ENCODE peak calls at places on chromosomes 12 and 14, in ten cellular contexts. K, S, W, O, E, B, Z, H, M and T are unnamed samples.

GRCh38 chr12:132953163-132953425 is 3.0 kb downstream of the ZNF605 start:
- DNase-seq in S (no peak), W (no peak), K (no peak), B (no peak), M (no peak), O (no peak), H (no peak), Z (no peak), E (no peak), T (no peak)

GRCh38 chr12:63264629-63265028 is 113.6 kb upstream of the AVPR1A start:
- DNase-seq in S (no peak), Z (no peak), K (no peak), M (no peak), W (no peak), B (no peak), H (no peak), O (no peak), E (no peak), T (no peak)

GRCh38 chr12:32893008-32893407 is 3.6 kb downstream of the PKP2 start:
- DNase-seq in W (no peak), Z (no peak), S (no peak), O (no peak), M (no peak), K (no peak), E (no peak), H (no peak), B (no peak), T (no peak)

GRCh38 chr14:51653855-51654548 is 2.3 kb downstream of the FRMD6 start:
- DNase-seq in M (no peak), S (no peak), O (no peak), E (no peak), Z (no peak), W (no peak), B (peak), H (no peak), K (peak), T (no peak)

GRCh38 chr14:69055125-69055524 is 76.0 kb upstream of the ACTN1 start:
- DNase-seq in E (no peak), H (no peak), Z (no peak), B (peak), O (no peak), M (no peak), K (peak), S (no peak), W (no peak), T (peak)

GRCh38 chr14:61416587-61416986 is 95.2 kb downstream of the PRKCH start:
- DNase-seq in B (peak), K (no peak), H (no peak), W (no peak), M (no peak), O (peak), Z (no peak), E (no peak), S (no peak), T (no peak)

GRCh38 chr12:124524231-124524925 is 43.0 kb downstream of the NCOR2 start:
- DNase-seq in M (no peak), B (peak), H (no peak), E (no peak), O (no peak), Z (no peak), K (peak), S (no peak), W (peak), T (peak)

GRCh38 chr12:95440401-95440800 is 33.6 kb upstream of the METAP2 start:
- DNase-seq in K (peak), E (no peak), Z (no peak), O (no peak), B (no peak), H (no peak), M (no peak), W (no peak), S (no peak), T (no peak)

GRCh38 chr14:58296731-58297130 is 1.6 kb upstream of the ARID4A start:
- DNase-seq in B (peak), H (no peak), S (no peak), K (peak), Z (no peak), M (no peak), O (no peak), W (no peak), E (no peak), T (no peak)

GRCh38 chr12:120820885-120821510 is 83.2 kb downstream of the SPPL3 start:
- DNase-seq in B (no peak), K (no peak), O (no peak), S (no peak), Z (no peak), H (no peak), E (no peak), M (no peak), W (no peak), T (no peak)

GRCh38 chr12:77442633-77443032 is 377.3 kb upstream of the E2F7 start:
- DNase-seq in H (no peak), B (no peak), E (no peak), Z (no peak), O (no peak), S (no peak), W (no peak), K (no peak), M (no peak), T (no peak)

GRCh38 chr14:89629383-89629782 is 212.3 kb upstream of the FOXN3 start:
- DNase-seq in E (no peak), M (no peak), Z (no peak), K (no peak), S (no peak), H (no peak), W (no peak), B (no peak), O (peak), T (no peak)

GRCh38 chr12:68020049-68020448 is 30.8 kb downstream of the IFNG-AS1 start:
- DNase-seq in E (no peak), H (no peak), W (no peak), B (no peak), M (no peak), K (no peak), O (no peak), S (no peak), Z (no peak), T (no peak)

GRCh38 chr12:123059501-123059900 is 79.0 kb downstream of the ARL6IP4 start:
- DNase-seq in M (no peak), E (no peak), S (no peak), B (no peak), K (no peak), H (no peak), Z (no peak), W (peak), O (no peak), T (no peak)

GRCh38 chr14:104864267-104865068 is 600 bp upstream of the CEP170B start:
- DNase-seq in Z (peak), O (no peak), W (no peak), S (no peak), K (no peak), E (peak), M (peak), B (no peak), H (no peak), T (no peak)

GRCh38 chr14:74620497-74620921 is 8.5 kb upstream of the LTBP2 start:
- DNase-seq in O (no peak), M (no peak), H (no peak), K (peak), S (no peak), B (peak), W (no peak), Z (no peak), E (peak), T (peak)

GRCh38 chr12:645563-646071 is 17.6 kb downstream of the NINJ2 start:
- DNase-seq in Z (peak), H (no peak), S (peak), M (no peak), W (no peak), E (peak), B (peak), K (peak), O (no peak), T (peak)

GRCh38 chr12:108610856-108611605 is 13.1 kb upstream of the TMEM119 start:
- DNase-seq in B (no peak), M (no peak), E (no peak), Z (no peak), K (no peak), O (no peak), H (no peak), W (no peak), S (no peak), T (no peak)

GRCh38 chr12:93173178-93173957 is 204.4 kb upstream of the NUDT4 start:
- DNase-seq in S (no peak), O (no peak), K (peak), Z (no peak), B (no peak), W (no peak), H (no peak), E (no peak), M (no peak), T (no peak)

GRCh38 chr12:112340983-112341840 is 41.0 kb downstream of the HECTD4 start:
- DNase-seq in B (no peak), K (no peak), O (no peak), S (no peak), M (no peak), E (no peak), W (no peak), H (no peak), Z (no peak), T (no peak)

GRCh38 chr12:47991106-47991550 is 13.1 kb downstream of the COL2A1 start:
- DNase-seq in M (no peak), S (no peak), E (no peak), B (no peak), O (no peak), W (no peak), H (no peak), K (no peak), Z (peak), T (no peak)

GRCh38 chr14:92475451-92476187 is 38.0 kb upstream of the RIN3 start:
- DNase-seq in B (peak), W (no peak), O (no peak), H (no peak), M (no peak), E (no peak), K (no peak), Z (peak), S (peak), T (no peak)

GRCh38 chr12:4047441-4047840 is 174.2 kb upstream of the PARP11 start:
- DNase-seq in K (no peak), S (no peak), W (no peak), E (no peak), B (no peak), H (no peak), Z (no peak), O (peak), M (no peak), T (no peak)

GRCh38 chr12:30110505-30110904 is 326.8 kb upstream of the TMTC1 start:
- DNase-seq in S (no peak), O (no peak), M (no peak), B (no peak), H (no peak), E (no peak), K (no peak), W (no peak), Z (no peak), T (no peak)

GRCh38 chr12:38998887-38999482 is 93.6 kb upstream of the CPNE8 start:
- DNase-seq in B (no peak), K (no peak), H (no peak), W (no peak), Z (no peak), O (no peak), S (no peak), M (no peak), E (no peak), T (no peak)

GRCh38 chr14:81449114-81449513 is 49.0 kb upstream of the STON2 start:
- DNase-seq in H (no peak), Z (peak), S (peak), M (peak), B (no peak), E (no peak), W (no peak), K (no peak), O (no peak), T (no peak)

GRCh38 chr14:103160321-103161053 is 37.2 kb downstream of the TNFAIP2 start:
- DNase-seq in H (no peak), S (no peak), W (no peak), O (no peak), Z (no peak), M (no peak), E (no peak), B (no peak), K (no peak), T (no peak)

GRCh38 chr12:102916252-102917025 is 605 bp downstream of the PAH start:
- DNase-seq in M (no peak), H (no peak), Z (no peak), E (no peak), O (no peak), S (no peak), K (no peak), W (no peak), B (no peak), T (no peak)

GRCh38 chr12:74689071-74689655 is 151.5 kb downstream of the ATXN7L3B start:
- DNase-seq in M (no peak), W (no peak), S (no peak), Z (no peak), H (no peak), B (peak), O (no peak), K (peak), E (peak), T (no peak)

GRCh38 chr12:23055004-23055403 is 430.0 kb downstream of the ETNK1 start:
- DNase-seq in K (peak), H (no peak), E (peak), Z (no peak), B (peak), W (no peak), O (no peak), M (no peak), S (no peak), T (no peak)

GRCh38 chr12:42483534-42483857 is 106.0 kb downstream of the PRICKLE1 start:
- DNase-seq in E (no peak), B (peak), Z (peak), M (peak), S (no peak), K (peak), H (peak), W (peak), O (no peak), T (no peak)

GRCh38 chr12:109115758-109116610 is at the start of gene ACACB:
- DNase-seq in K (no peak), H (no peak), O (no peak), Z (peak), S (peak), E (no peak), M (peak), B (no peak), W (peak), T (no peak)

GRCh38 chr14:62003701-62004100 is 241.5 kb downstream of the SNAPC1 start:
- DNase-seq in H (no peak), M (no peak), K (no peak), O (no peak), W (no peak), S (no peak), E (no peak), Z (no peak), B (no peak), T (no peak)

GRCh38 chr14:69460093-69460701 is 24.3 kb upstream of the PLEKHD1 start:
- DNase-seq in E (peak), W (no peak), Z (peak), O (no peak), B (peak), H (peak), K (peak), S (peak), M (peak), T (peak)

GRCh38 chr14:73759183-73759713 is 45.1 kb upstream of the PNMA1 start:
- DNase-seq in H (no peak), O (no peak), W (peak), E (no peak), M (no peak), K (peak), S (no peak), Z (peak), B (peak), T (no peak)

GRCh38 chr14:42469637-42470426 is 863.2 kb downstream of the LRFN5 start:
- DNase-seq in W (no peak), K (peak), Z (no peak), S (no peak), O (no peak), E (peak), B (no peak), H (no peak), M (no peak), T (peak)

DNA sequence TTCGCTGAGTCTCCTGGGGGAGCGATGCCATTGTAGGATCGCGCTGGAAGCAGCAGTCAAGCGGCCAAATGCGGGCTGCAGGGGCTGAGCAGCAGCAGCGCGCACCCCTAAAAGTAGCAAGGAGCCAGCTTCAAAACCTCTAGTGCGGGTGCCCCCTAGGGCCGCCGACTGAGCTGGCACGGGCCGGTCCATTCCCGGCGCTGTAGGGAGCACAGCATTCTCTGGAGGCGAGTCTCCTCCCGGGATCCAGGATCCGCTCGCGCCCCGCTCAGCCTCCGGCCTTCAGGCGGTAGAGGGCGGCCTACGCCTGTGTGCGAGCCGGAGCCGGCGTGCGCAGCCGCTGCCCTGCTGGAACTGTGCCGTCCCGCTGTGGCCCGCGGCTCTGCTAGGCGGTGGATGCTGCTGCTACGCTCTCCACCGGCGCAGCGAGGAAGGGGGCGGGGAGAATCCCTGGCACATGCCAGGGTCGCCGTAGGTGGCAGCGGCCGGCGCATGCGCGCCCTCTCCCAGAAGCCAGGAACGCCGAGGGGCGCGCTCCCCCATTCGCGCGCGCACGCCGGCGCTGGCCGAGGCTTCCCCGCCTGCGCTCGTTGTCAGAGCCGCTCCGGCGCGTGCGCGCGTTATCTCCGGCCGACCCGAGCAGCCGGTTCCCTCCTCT is at the start of gene FUT8:
- DNase-seq in B (peak), S (peak), H (peak), E (peak), W (peak), Z (peak), M (peak), K (peak), O (peak), T (peak)
- TF ChIP-seq POLR2A in B (peak), S (no peak), H (peak), E (peak), W (no peak), Z (no peak), M (peak), K (peak), O (peak), T (peak)

DNA sequence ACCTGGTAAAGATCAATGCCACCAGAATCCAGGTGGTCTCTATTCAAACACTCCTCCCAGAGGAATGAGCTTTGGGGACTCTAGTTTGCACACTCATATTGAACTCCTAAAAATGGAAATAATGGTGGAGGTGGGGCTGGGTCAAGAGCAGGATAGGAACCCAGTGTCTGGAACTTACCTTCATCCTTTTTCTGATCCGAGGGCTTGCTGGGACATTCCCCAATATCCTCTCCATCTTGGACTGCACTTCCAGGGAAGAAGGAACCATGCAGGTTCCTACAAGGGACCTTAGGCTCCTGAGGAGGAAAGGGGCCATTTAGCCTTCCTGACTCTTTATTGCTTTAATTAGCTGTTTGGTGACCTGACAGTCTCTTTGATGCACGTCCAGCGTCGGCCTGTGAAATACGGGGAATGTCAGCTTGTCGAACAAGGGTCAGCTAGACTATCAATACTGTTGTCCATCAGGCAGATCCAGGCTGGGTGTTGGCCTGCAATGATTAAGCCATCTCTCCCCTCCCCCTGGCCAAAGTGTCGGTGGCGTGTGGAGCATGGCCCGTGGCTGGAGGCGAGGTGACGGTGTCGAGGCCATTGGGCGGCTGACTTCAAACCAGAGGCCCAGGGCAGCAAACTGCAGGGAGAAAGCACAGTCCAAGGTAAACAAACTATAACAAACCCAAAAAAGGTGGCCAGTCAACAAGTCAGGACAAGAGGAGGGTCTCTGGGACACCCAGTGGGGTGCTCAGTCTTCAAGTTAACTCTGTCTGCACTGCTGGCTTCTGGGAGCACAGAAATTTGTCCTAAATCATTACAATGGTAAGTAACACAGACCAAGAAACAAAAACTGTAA is 405.2 kb upstream of the TBX3 start:
- DNase-seq in O (no peak), H (no peak), S (no peak), K (no peak), E (no peak), Z (no peak), M (no peak), W (peak), B (no peak), T (no peak)
- TF ChIP-seq POLR2A in O (no peak), H (no peak), S (no peak), K (no peak), E (no peak), Z (no peak), M (no peak), W (no peak), B (no peak), T (no peak)

DNA sequence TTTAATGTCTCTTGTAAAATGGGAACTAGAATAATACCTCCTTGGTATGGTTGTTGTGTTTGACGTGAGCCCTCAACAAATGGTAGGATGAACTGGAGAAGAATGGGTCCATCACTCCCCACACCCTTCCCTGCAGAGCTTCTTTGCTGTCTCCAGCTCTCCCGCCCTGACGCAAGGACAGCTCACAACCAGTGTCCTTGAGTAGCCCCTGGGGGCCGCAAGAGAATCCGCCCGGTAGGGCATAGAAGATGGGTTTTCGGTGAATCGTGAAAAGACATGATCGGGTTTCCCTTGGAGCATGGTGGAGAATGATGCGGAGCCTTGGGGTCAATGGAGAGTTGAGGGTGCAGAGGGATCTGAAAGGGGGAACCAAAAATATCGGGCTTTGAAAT is 6.1 kb upstream of the PAX9 start:
- DNase-seq in Z (no peak), S (no peak), K (no peak), W (no peak), O (no peak), E (no peak), M (no peak), H (no peak), B (no peak), T (no peak)
- TF ChIP-seq POLR2A in Z (no peak), S (no peak), K (no peak), W (no peak), O (no peak), E (no peak), M (no peak), H (no peak), B (no peak), T (no peak)

GRCh38 chr12:64403708-64404469 is at the start of gene XPOT:
- DNase-seq in Z (peak), B (peak), M (peak), W (peak), E (peak), S (peak), O (peak), K (peak), H (peak), T (peak)
- TF ChIP-seq POLR2A in Z (no peak), B (peak), M (peak), W (no peak), E (peak), S (no peak), O (no peak), K (peak), H (no peak), T (peak)

DNA sequence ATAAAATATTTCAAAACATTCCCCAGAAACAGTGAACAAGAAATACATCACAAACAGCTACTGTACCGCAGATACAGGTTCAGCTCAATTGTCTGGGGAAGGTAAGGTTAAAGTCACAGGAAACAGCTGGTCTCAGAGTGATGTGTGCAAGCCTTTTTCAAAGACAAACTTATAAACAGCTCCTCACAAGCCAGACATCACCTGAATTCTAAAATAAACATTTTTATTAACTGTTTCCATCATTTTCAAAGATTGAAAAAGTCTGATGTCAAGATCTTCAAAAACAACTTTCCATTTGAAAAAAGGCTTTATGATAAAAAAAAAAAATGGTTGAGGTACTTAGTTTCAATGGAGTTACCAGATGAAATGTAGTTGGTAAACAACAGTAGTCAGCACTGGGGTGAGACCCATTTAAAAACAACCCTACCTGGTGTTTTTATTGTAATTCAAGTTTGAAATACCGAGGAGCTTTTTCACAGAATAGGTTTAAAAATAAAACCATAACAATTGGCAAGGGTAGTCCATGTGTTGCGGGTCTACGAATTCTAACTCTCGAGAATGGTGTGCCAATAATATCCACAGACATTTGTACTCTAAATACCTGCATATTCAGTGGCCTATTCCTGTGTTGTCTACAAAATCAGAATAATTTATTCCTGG is 3.9 kb downstream of the BTG1 start:
- DNase-seq in M (no peak), E (no peak), O (no peak), Z (no peak), H (no peak), B (peak), K (no peak), W (no peak), S (no peak), T (no peak)
- TF ChIP-seq POLR2A in M (no peak), E (no peak), O (no peak), Z (no peak), H (no peak), B (peak), K (no peak), W (no peak), S (no peak), T (no peak)